ENCODE peak calls at places on chromosomes 4 and X, in four cellular contexts. One of them, this sample, is unnamed.
A peak's percentile ranks its signal among the peaks of the same experiment; 100 is the strongest.

GRCh38 chrX:75061701-75062100 is 94.4 kb downstream of the ABCB7 start:
- DNase-seq in stomach: no peak
- DNase-seq in fibroblast of mammary gland: peak; percentile 12
- DNase-seq in hepatocyte: no peak
- DNase-seq in this sample: peak; percentile 1

GRCh38 chr4:55395218-55395528 is 584 bp upstream of the TMEM165 start:
- DNase-seq in stomach: no peak
- DNase-seq in fibroblast of mammary gland: no peak
- DNase-seq in hepatocyte: no peak
- DNase-seq in this sample: no peak

GRCh38 chr4:189124149-189124758 is 816.4 kb upstream of the FRG1 start:
- DNase-seq in stomach: peak; percentile 37
- DNase-seq in fibroblast of mammary gland: peak; percentile 65
- DNase-seq in hepatocyte: peak; percentile 62
- DNase-seq in this sample: peak; percentile 70

GRCh38 chr4:1792832-1793495 is at the start of gene FGFR3:
- DNase-seq in stomach: peak; percentile 45
- DNase-seq in fibroblast of mammary gland: no peak
- DNase-seq in hepatocyte: peak; percentile 92
- DNase-seq in this sample: no peak

GRCh38 chr4:57064811-57065711 is 45.1 kb downstream of the IGFBP7 start:
- DNase-seq in stomach: peak; percentile 28
- DNase-seq in fibroblast of mammary gland: peak; percentile 96
- DNase-seq in hepatocyte: no peak
- DNase-seq in this sample: peak; percentile 89

GRCh38 chr4:151865327-151865726 is 104.5 kb upstream of the GATB start:
- DNase-seq in stomach: peak; percentile 39
- DNase-seq in fibroblast of mammary gland: no peak
- DNase-seq in hepatocyte: no peak
- DNase-seq in this sample: no peak

GRCh38 chr4:92522371-92522770 is 218.6 kb downstream of the GRID2 start:
- DNase-seq in stomach: no peak
- DNase-seq in fibroblast of mammary gland: no peak
- DNase-seq in hepatocyte: peak; percentile 40
- DNase-seq in this sample: no peak

GRCh38 chr4:10116625-10117423 is at the start of gene WDR1:
- DNase-seq in stomach: peak; percentile 97
- DNase-seq in fibroblast of mammary gland: peak; percentile 91
- DNase-seq in hepatocyte: peak; percentile 98
- DNase-seq in this sample: peak; percentile 95

GRCh38 chrX:43718081-43718480 is 62.0 kb downstream of the MAOA start:
- DNase-seq in stomach: no peak
- DNase-seq in fibroblast of mammary gland: no peak
- DNase-seq in hepatocyte: no peak
- DNase-seq in this sample: no peak

GRCh38 chr4:89878611-89879010 is 16.0 kb upstream of the MMRN1 start:
- DNase-seq in stomach: no peak
- DNase-seq in fibroblast of mammary gland: peak; percentile 2
- DNase-seq in hepatocyte: no peak
- DNase-seq in this sample: no peak

GRCh38 chr4:83599183-83599582 is 63.3 kb downstream of the GPAT3 start:
- DNase-seq in stomach: no peak
- DNase-seq in fibroblast of mammary gland: peak; percentile 59
- DNase-seq in hepatocyte: no peak
- DNase-seq in this sample: peak; percentile 47

GRCh38 chr4:169268951-169269781 is 1.6 kb downstream of the SH3RF1 start:
- DNase-seq in stomach: no peak
- DNase-seq in fibroblast of mammary gland: peak; percentile 87
- DNase-seq in hepatocyte: peak; percentile 54
- DNase-seq in this sample: peak; percentile 93

GRCh38 chr4:84499065-84499982 is at the start of gene NKX6-1:
- DNase-seq in stomach: peak; percentile 38
- DNase-seq in fibroblast of mammary gland: peak; percentile 80
- DNase-seq in hepatocyte: peak; percentile 83
- DNase-seq in this sample: no peak

GRCh38 chrX:110418857-110419249 is 60.2 kb downstream of the RTL9 start:
- DNase-seq in stomach: no peak
- DNase-seq in fibroblast of mammary gland: peak; percentile 83
- DNase-seq in hepatocyte: peak; percentile 58
- DNase-seq in this sample: peak; percentile 32

GRCh38 chr4:46648088-46648744 is 258.3 kb upstream of the GABRA2 start:
- DNase-seq in stomach: no peak
- DNase-seq in fibroblast of mammary gland: peak; percentile 20
- DNase-seq in hepatocyte: peak; percentile 68
- DNase-seq in this sample: peak; percentile 67

GRCh38 chr4:22521240-22521639 is 5.4 kb upstream of the ADGRA3 start:
- DNase-seq in stomach: no peak
- DNase-seq in fibroblast of mammary gland: no peak
- DNase-seq in hepatocyte: no peak
- DNase-seq in this sample: no peak

GRCh38 chr4:137310156-137310555 is 222.1 kb downstream of the PCDH18 start:
- DNase-seq in stomach: no peak
- DNase-seq in fibroblast of mammary gland: peak; percentile 56
- DNase-seq in hepatocyte: no peak
- DNase-seq in this sample: peak; percentile 63

GRCh38 chr4:164997324-164997723 is 19.9 kb upstream of the TRIM61 start:
- DNase-seq in stomach: no peak
- DNase-seq in fibroblast of mammary gland: peak; percentile 20
- DNase-seq in hepatocyte: no peak
- DNase-seq in this sample: peak; percentile 5

GRCh38 chr4:47471591-47471990 is 8.1 kb upstream of the COMMD8 start:
- DNase-seq in stomach: no peak
- DNase-seq in fibroblast of mammary gland: no peak
- DNase-seq in hepatocyte: no peak
- DNase-seq in this sample: no peak

GRCh38 chrX:100768679-100769338 is 36.9 kb upstream of the SYTL4 start:
- DNase-seq in stomach: peak; percentile 95
- DNase-seq in fibroblast of mammary gland: peak; percentile 70
- DNase-seq in hepatocyte: peak; percentile 86
- DNase-seq in this sample: peak; percentile 76

GRCh38 chrX:150569155-150569477 is 695 bp downstream of the MTM1 start:
- DNase-seq in stomach: peak; percentile 34
- DNase-seq in fibroblast of mammary gland: peak; percentile 44
- DNase-seq in hepatocyte: peak; percentile 46
- DNase-seq in this sample: peak; percentile 40

GRCh38 chr4:183014361-183015084 is 84.5 kb upstream of the WWC2 start:
- DNase-seq in stomach: no peak
- DNase-seq in fibroblast of mammary gland: no peak
- DNase-seq in hepatocyte: no peak
- DNase-seq in this sample: peak; percentile 19

GRCh38 chr4:188091-188490 is 63.8 kb downstream of the ZNF718 start:
- DNase-seq in stomach: no peak
- DNase-seq in fibroblast of mammary gland: no peak
- DNase-seq in hepatocyte: no peak
- DNase-seq in this sample: no peak

GRCh38 chr4:65391814-65392213 is 278.5 kb downstream of the EPHA5 start:
- DNase-seq in stomach: no peak
- DNase-seq in fibroblast of mammary gland: no peak
- DNase-seq in hepatocyte: no peak
- DNase-seq in this sample: no peak

GRCh38 chr4:146274774-146275173 is 60.4 kb downstream of the REELD1 start:
- DNase-seq in stomach: no peak
- DNase-seq in fibroblast of mammary gland: no peak
- DNase-seq in hepatocyte: no peak
- DNase-seq in this sample: no peak

GRCh38 chrX:34764842-34765241 is 107.8 kb upstream of the TMEM47 start:
- DNase-seq in stomach: no peak
- DNase-seq in fibroblast of mammary gland: no peak
- DNase-seq in hepatocyte: no peak
- DNase-seq in this sample: no peak

GRCh38 chr4:128958194-128958593 is 135.1 kb downstream of the SCLT1 start:
- DNase-seq in stomach: no peak
- DNase-seq in fibroblast of mammary gland: no peak
- DNase-seq in hepatocyte: peak; percentile 13
- DNase-seq in this sample: peak; percentile 3

GRCh38 chrX:37912286-37912685 is 64.9 kb upstream of the DYNLT3 start:
- DNase-seq in stomach: no peak
- DNase-seq in fibroblast of mammary gland: no peak
- DNase-seq in hepatocyte: peak; percentile 28
- DNase-seq in this sample: no peak

GRCh38 chrX:153526040-153526439 is 8.6 kb downstream of the ATP2B3 start:
- DNase-seq in stomach: no peak
- DNase-seq in fibroblast of mammary gland: no peak
- DNase-seq in hepatocyte: no peak
- DNase-seq in this sample: no peak

GRCh38 chr4:184463856-184464255 is 10.5 kb downstream of the IRF2 start:
- DNase-seq in stomach: no peak
- DNase-seq in fibroblast of mammary gland: no peak
- DNase-seq in hepatocyte: no peak
- DNase-seq in this sample: no peak

GRCh38 chr4:5887361-5888221 is 5.3 kb downstream of the CRMP1 start:
- DNase-seq in stomach: no peak
- DNase-seq in fibroblast of mammary gland: no peak
- DNase-seq in hepatocyte: peak; percentile 49
- DNase-seq in this sample: no peak

GRCh38 chr4:5887011-5887360 is 5.9 kb downstream of the CRMP1 start:
- DNase-seq in stomach: no peak
- DNase-seq in fibroblast of mammary gland: no peak
- DNase-seq in hepatocyte: no peak
- DNase-seq in this sample: no peak

GRCh38 chr4:5890063-5890727 is 2.7 kb downstream of the CRMP1 start:
- DNase-seq in stomach: no peak
- DNase-seq in fibroblast of mammary gland: no peak
- DNase-seq in hepatocyte: peak; percentile 65
- DNase-seq in this sample: no peak

GRCh38 chr4:5888222-5888701 is 4.6 kb downstream of the CRMP1 start:
- DNase-seq in stomach: no peak
- DNase-seq in fibroblast of mammary gland: no peak
- DNase-seq in hepatocyte: peak; percentile 68
- DNase-seq in this sample: no peak

DNA sequence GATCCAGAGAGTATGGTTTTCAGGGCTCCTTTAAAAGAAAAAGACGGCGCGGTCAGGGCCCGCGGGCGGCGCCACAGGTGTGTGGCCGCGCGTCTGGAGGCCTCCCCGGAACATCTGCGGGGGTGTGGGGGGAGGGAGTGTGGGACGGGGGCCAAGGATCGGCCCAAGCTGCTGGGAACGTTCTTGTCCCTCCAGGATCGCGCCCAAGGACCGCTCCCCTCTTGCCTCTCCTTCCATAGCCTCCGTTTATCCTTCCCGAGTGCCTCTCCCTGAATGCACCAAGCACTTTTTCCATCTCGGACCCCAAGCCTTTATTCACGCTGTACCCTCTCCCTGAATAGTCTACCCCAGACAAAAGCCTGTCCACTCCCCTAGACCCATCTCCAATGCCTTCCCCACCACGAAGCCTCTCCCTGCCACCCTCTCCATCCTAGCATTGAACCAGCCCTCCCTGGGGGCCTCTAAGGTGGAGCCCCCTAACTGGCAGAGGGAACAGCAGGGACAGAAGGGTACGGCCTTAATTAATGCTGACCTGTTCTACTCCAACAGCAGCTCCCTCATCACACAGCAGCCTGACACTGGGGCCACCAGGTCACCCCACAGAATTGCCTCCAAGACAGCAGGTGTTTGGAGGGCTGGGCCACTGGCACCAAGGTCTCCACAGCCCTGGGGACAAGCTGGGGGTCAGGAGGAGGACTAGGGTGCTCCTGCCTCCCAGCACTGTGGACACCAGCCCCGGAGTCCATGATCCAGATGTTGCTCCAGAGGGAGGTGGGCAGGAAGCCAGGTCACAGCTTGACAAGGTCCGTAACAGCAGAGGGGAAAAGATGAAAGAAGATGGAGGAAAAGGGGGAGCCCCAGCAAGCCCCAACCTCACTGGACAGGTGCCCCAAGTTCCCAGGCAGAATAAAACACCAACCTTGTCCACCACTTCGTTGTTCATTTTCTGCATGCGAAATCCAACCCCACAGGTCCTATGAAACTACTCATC is 3.9 kb downstream of the CRMP1 start:
- DNase-seq in stomach: no peak
- DNase-seq in fibroblast of mammary gland: no peak
- DNase-seq in hepatocyte: peak; percentile 18
- DNase-seq in this sample: no peak
- H3K4me3 ChIP-seq in stomach: peak overlapping the region; percentile 55
- H3K4me3 ChIP-seq in fibroblast of mammary gland: no peak overlapping the region
- H3K4me3 ChIP-seq in hepatocyte: peak overlapping the region; percentile 67
- H3K4me3 ChIP-seq in this sample: no peak overlapping the region

DNA sequence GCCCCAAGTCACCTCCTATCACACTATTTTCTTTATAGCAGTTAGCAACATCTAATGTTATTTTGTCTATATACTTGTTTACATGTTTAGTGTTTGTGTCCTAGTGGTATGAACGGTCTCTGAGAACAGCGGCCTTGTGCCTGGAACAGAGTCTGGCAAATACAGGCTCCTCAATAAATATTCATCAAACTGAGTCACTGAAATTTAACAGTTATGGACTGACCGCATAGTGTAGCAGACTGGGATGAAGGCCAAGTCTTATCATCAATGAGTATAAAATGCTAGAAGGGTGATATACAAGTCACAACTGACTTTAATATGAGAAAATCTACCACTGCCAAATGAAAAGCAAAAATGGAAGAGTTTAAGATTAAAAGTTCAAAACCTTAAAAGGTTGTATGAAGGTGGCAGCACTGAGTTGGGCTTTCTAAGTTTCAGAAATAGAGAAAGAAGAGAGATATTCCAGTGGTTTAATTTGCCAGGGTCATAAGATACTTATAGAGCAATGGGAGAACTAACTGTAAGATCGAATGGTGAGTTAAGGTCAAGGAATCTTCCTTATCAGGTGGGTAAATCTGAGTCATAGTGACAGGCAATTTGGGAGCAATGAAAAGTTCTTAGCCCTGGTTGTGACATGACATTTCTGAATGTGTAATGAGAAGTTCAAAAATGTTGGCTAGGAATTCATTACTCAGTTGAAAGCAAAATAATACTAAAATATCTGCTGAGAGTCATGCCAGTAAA is 34.9 kb downstream of the ELOVL6 start:
- DNase-seq in stomach: no peak
- DNase-seq in fibroblast of mammary gland: peak; percentile 84
- DNase-seq in hepatocyte: no peak
- DNase-seq in this sample: peak; percentile 86
- TF ChIP-seq CTCF in stomach: no peak
- TF ChIP-seq CTCF in fibroblast of mammary gland: peak; percentile 17
- TF ChIP-seq CTCF in hepatocyte: no peak
- TF ChIP-seq CTCF in this sample: peak; percentile 21

GRCh38 chr4:181595711-181596110 is 647.5 kb upstream of the TENM3 start:
- DNase-seq in stomach: no peak
- DNase-seq in fibroblast of mammary gland: no peak
- DNase-seq in hepatocyte: no peak
- DNase-seq in this sample: no peak
- H3K4me3 ChIP-seq in stomach: no peak overlapping the region
- H3K4me3 ChIP-seq in fibroblast of mammary gland: no peak overlapping the region
- H3K4me3 ChIP-seq in hepatocyte: no peak overlapping the region
- H3K4me3 ChIP-seq in this sample: no peak overlapping the region

GRCh38 chr4:124713213-124713592 is 671 bp upstream of the ANKRD50 start:
- DNase-seq in stomach: peak; percentile 51
- DNase-seq in fibroblast of mammary gland: peak; percentile 81
- DNase-seq in hepatocyte: peak; percentile 84
- DNase-seq in this sample: peak; percentile 85

GRCh38 chr4:124712417-124713212 is at the start of gene ANKRD50:
- DNase-seq in stomach: peak; percentile 83
- DNase-seq in fibroblast of mammary gland: peak; percentile 92
- DNase-seq in hepatocyte: peak; percentile 97
- DNase-seq in this sample: peak; percentile 95

GRCh38 chr4:124710911-124711310 is 1.6 kb downstream of the ANKRD50 start:
- DNase-seq in stomach: peak; percentile 31
- DNase-seq in fibroblast of mammary gland: no peak
- DNase-seq in hepatocyte: peak; percentile 11
- DNase-seq in this sample: peak; percentile 34

GRCh38 chr4:124710253-124710849 is 2.2 kb downstream of the ANKRD50 start:
- DNase-seq in stomach: no peak
- DNase-seq in fibroblast of mammary gland: no peak
- DNase-seq in hepatocyte: no peak
- DNase-seq in this sample: peak; percentile 22

GRCh38 chr4:124711469-124712416 is 789 bp downstream of the ANKRD50 start:
- DNase-seq in stomach: peak; percentile 55
- DNase-seq in fibroblast of mammary gland: peak; percentile 79
- DNase-seq in hepatocyte: peak; percentile 83
- DNase-seq in this sample: peak; percentile 80
- TF ChIP-seq CTCF in stomach: no peak
- TF ChIP-seq CTCF in fibroblast of mammary gland: peak; percentile 38
- TF ChIP-seq CTCF in hepatocyte: peak; percentile 38
- TF ChIP-seq CTCF in this sample: peak; percentile 11